ENCODE peak calls at places on chromosomes 11 and 22, in eight cellular contexts. V is lower leg skin, U is tibial nerve, F is HCT116, C is A549, Y is breast epithelium, N is esophagus squamous epithelium, J is adrenal gland. A is an unnamed sample.

GRCh38 chr22:49418341-49418894 is 409.3 kb downstream of the BRD1 start:
- DNase-seq in V (peak), U (no peak), F (no peak), C (no peak), Y (no peak), N (no peak), J (no peak), A (no peak)

GRCh38 chr11:56048480-56048879 is 21.0 kb downstream of the OR5AS1 start:
- DNase-seq in V (no peak), U (no peak), F (no peak), C (no peak), Y (no peak), N (no peak), J (no peak), A (no peak)

GRCh38 chr11:2530855-2531200 is 86.0 kb downstream of the KCNQ1 start:
- DNase-seq in V (no peak), U (no peak), F (no peak), C (no peak), Y (no peak), N (no peak), J (peak), A (no peak)

GRCh38 chr22:45597460-45598192 is 74.0 kb upstream of the ATXN10 start:
- DNase-seq in V (no peak), U (no peak), F (no peak), C (no peak), Y (no peak), N (no peak), J (no peak), A (no peak)

GRCh38 chr11:118889796-118890195 is 6.1 kb downstream of the CXCR5 start:
- DNase-seq in V (no peak), U (no peak), F (no peak), C (no peak), Y (peak), N (no peak), J (peak), A (no peak)

GRCh38 chr22:46008291-46008690 is 31.3 kb upstream of the WNT7B start:
- DNase-seq in V (no peak), U (no peak), F (no peak), C (no peak), Y (no peak), N (no peak), J (no peak), A (no peak)

GRCh38 chr11:65429724-65430405 is 7.3 kb downstream of the NEAT1 start:
- DNase-seq in V (peak), U (peak), F (no peak), C (no peak), Y (peak), N (no peak), J (peak), A (no peak)

GRCh38 chr11:72807021-72807693 is 7.1 kb upstream of the ATG16L2 start:
- DNase-seq in V (no peak), U (no peak), F (no peak), C (no peak), Y (no peak), N (no peak), J (no peak), A (no peak)

GRCh38 chr11:4455439-4455838 is 6.3 kb downstream of the OR52K2 start:
- DNase-seq in V (no peak), U (peak), F (no peak), C (no peak), Y (no peak), N (no peak), J (peak), A (no peak)

GRCh38 chr11:78907636-78908035 is 333.0 kb upstream of the NARS2 start:
- DNase-seq in V (no peak), U (no peak), F (no peak), C (no peak), Y (no peak), N (no peak), J (no peak), A (no peak)

GRCh38 chr22:33658775-33659174 is 261.5 kb downstream of the LARGE1 start:
- DNase-seq in V (peak), U (peak), F (no peak), C (no peak), Y (peak), N (no peak), J (peak), A (no peak)

GRCh38 chr11:64971421-64972233 is at the start of gene MAJIN:
- DNase-seq in V (peak), U (peak), F (no peak), C (peak), Y (peak), N (no peak), J (peak), A (no peak)

GRCh38 chr11:96394773-96395172 is 5.0 kb downstream of the JRKL start:
- DNase-seq in V (no peak), U (no peak), F (no peak), C (no peak), Y (no peak), N (no peak), J (no peak), A (no peak)

GRCh38 chr11:61266602-61267001 is 25.6 kb downstream of the PGA5 start:
- DNase-seq in V (no peak), U (no peak), F (no peak), C (no peak), Y (no peak), N (no peak), J (no peak), A (peak)

GRCh38 chr11:128563942-128564641 is 23.3 kb downstream of the ETS1 start:
- DNase-seq in V (no peak), U (no peak), F (no peak), C (no peak), Y (no peak), N (no peak), J (no peak), A (no peak)

GRCh38 chr11:75873417-75874148 is 58.6 kb downstream of the UVRAG start:
- DNase-seq in V (no peak), U (no peak), F (no peak), C (no peak), Y (no peak), N (no peak), J (no peak), A (no peak)

GRCh38 chr11:6655020-6655789 is 404 bp downstream of the DCHS1 start:
- DNase-seq in V (no peak), U (no peak), F (no peak), C (no peak), Y (no peak), N (no peak), J (no peak), A (no peak)

GRCh38 chr11:69442807-69443137 is 38.7 kb upstream of the LINC01488 start:
- DNase-seq in V (no peak), U (no peak), F (no peak), C (no peak), Y (no peak), N (no peak), J (peak), A (no peak)

GRCh38 chr11:12433571-12434061 is 56.2 kb downstream of the PARVA start:
- DNase-seq in V (peak), U (no peak), F (no peak), C (no peak), Y (no peak), N (no peak), J (no peak), A (no peak)

GRCh38 chr11:66607126-66607834 is 9.2 kb upstream of the RBM14 start:
- DNase-seq in V (peak), U (peak), F (no peak), C (no peak), Y (peak), N (no peak), J (peak), A (peak)

GRCh38 chr11:103805688-103806009 is 230.8 kb upstream of the DDI1 start:
- DNase-seq in V (no peak), U (no peak), F (no peak), C (no peak), Y (no peak), N (no peak), J (no peak), A (no peak)

GRCh38 chr11:34656062-34656720 is 35.3 kb downstream of the EHF start:
- DNase-seq in V (no peak), U (no peak), F (no peak), C (no peak), Y (no peak), N (no peak), J (no peak), A (no peak)

GRCh38 chr11:15113381-15113780 is 1.3 kb upstream of the INSC start:
- DNase-seq in V (no peak), U (no peak), F (no peak), C (no peak), Y (no peak), N (no peak), J (no peak), A (no peak)

GRCh38 chr11:119493712-119494111 is 70.7 kb upstream of the THY1 start:
- DNase-seq in V (no peak), U (no peak), F (no peak), C (no peak), Y (no peak), N (no peak), J (no peak), A (no peak)

GRCh38 chr11:70647188-70648166 is 249.1 kb downstream of the CTTN start:
- DNase-seq in V (no peak), U (no peak), F (no peak), C (no peak), Y (no peak), N (no peak), J (no peak), A (no peak)

GRCh38 chr22:22771696-22772377 is 115.8 kb upstream of the IGLL5 start:
- DNase-seq in V (peak), U (no peak), F (no peak), C (no peak), Y (no peak), N (no peak), J (no peak), A (no peak)

GRCh38 chr11:587978-588380 is 11.7 kb downstream of the PHRF1 start:
- DNase-seq in V (no peak), U (no peak), F (no peak), C (peak), Y (no peak), N (no peak), J (peak), A (peak)

GRCh38 chr11:102793677-102794290 is 4.2 kb downstream of the MMP1 start:
- DNase-seq in V (no peak), U (no peak), F (no peak), C (no peak), Y (no peak), N (no peak), J (no peak), A (no peak)

GRCh38 chr11:10568486-10568941 is at the start of gene LYVE1:
- DNase-seq in V (no peak), U (peak), F (no peak), C (no peak), Y (no peak), N (no peak), J (peak), A (no peak)

GRCh38 chr11:44557464-44557863 is 8.0 kb upstream of the CD82 start:
- DNase-seq in V (no peak), U (no peak), F (no peak), C (no peak), Y (no peak), N (no peak), J (no peak), A (no peak)
- TF ChIP-seq POLR2A in V (no peak), U (no peak), F (no peak), C (no peak), Y (no peak), N (no peak), J (no peak), A (no peak)

GRCh38 chr11:57311109-57311936 is 13.4 kb downstream of the TNKS1BP1 start:
- DNase-seq in V (peak), U (peak), F (peak), C (peak), Y (peak), N (peak), J (peak), A (peak)
- TF ChIP-seq POLR2A in V (peak), U (peak), F (no peak), C (peak), Y (no peak), N (peak), J (peak), A (peak)

DNA sequence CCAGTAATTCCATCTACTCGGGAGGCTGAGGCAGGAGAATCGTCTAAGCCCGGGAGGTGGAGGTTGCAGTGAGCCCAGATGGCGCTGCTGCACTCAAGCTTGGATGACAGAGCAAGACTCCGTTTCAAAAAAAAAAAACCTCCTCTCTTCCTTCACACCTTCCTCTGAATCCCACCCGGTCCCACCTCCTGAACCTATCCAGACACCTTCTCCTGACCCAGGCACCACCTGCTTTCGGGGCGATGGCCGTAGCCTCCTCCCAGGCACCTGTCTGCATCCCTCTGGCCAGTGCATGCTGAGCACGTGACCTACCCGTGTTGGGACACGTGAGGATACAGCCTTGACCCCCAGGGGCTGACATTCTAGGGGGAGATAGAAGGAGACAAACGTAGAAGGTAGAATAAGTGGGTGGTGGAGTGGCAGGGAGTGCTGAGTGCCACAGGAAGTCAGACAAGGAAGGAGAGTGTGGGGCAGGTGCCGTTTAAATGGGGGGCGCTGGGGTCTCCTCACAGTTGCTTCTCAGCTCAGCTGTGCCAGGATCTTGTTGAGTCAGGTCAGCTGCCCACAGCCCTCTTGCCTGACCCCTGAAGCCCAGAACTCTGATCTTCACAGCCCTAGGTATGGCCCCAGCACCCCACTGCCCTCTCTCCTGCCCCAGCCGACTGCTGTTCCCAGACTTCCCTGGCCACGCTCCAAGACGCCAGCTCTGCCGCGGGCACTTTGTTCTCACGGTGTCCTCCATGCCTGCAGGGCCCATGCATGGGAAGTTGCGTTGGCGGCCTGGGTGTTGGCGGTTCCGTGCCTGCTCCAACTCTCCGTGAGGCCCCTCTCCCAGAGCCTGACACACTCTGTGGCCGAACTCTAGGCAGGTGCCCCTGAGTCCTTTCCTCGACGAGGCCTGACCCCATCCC is 1.2 kb upstream of the MIOX start:
- DNase-seq in V (peak), U (no peak), F (no peak), C (no peak), Y (no peak), N (no peak), J (peak), A (no peak)
- TF ChIP-seq POLR2A in V (no peak), U (no peak), F (no peak), C (no peak), Y (no peak), N (no peak), J (no peak), A (no peak)

DNA sequence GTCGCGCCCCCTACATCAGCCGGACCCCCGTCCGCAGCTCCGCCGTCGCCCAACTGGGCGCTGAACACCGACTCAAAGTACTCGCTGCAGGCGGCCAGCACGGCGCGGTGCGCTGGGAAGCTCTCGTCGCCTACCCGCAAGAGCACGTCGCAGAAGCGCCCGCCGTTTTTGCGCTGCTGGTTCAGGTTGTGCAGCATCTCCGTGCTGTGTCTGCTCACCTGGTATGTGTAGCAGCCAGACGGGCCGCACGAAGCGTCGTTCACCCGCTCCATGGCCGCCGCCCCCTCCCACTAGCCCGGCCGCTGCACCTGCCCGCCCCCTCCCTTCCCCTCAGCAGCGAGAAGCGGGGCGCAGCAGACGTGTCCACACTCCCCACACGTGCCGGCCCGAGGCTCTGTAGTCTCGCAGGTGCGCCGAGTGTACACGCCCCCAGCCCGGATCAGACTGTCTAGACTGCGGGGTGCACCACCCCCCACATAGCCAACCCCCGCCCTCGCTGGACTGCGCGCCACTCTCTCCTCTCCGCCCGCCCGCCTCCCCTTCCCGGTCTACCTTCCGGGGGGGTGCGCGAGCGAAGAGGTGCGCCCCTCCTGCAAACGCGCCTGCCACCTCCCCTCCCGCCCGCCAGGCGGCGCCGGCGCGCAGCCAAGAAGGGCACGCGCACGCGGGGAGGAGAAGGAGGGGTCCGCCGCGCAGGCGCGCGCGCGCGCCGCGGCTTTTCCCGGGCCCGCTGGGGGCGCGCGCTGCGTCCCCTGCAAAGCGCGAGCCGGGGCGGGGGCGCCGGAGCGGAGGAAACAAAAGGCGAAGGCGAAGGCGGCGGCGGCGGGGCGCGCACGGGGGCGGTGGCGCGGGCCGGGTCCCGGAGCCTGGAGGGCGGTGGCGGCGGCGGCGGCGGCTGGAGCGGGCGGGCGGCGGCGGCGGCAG is 553 bp downstream of the PATZ1 start:
- DNase-seq in V (peak), U (peak), F (peak), C (peak), Y (peak), N (peak), J (peak), A (peak)
- TF ChIP-seq POLR2A in V (no peak), U (peak), F (no peak), C (no peak), Y (no peak), N (no peak), J (peak), A (no peak)

GRCh38 chr11:45666648-45667642 is 1.5 kb upstream of the CHST1 start:
- DNase-seq in V (no peak), U (no peak), F (no peak), C (no peak), Y (no peak), N (no peak), J (no peak), A (no peak)

GRCh38 chr11:45663486-45664375 is 1.7 kb downstream of the CHST1 start:
- DNase-seq in V (no peak), U (no peak), F (no peak), C (no peak), Y (no peak), N (no peak), J (no peak), A (peak)

GRCh38 chr11:45664376-45665205 is 831 bp downstream of the CHST1 start:
- DNase-seq in V (no peak), U (no peak), F (no peak), C (no peak), Y (no peak), N (no peak), J (no peak), A (no peak)

GRCh38 chr11:45665933-45666647 is 668 bp upstream of the CHST1 start:
- DNase-seq in V (no peak), U (peak), F (no peak), C (no peak), Y (no peak), N (no peak), J (no peak), A (peak)

GRCh38 chr11:45665206-45665932 is at the start of gene CHST1:
- DNase-seq in V (no peak), U (no peak), F (no peak), C (no peak), Y (no peak), N (no peak), J (peak), A (peak)
- TF ChIP-seq POLR2A in V (no peak), U (no peak), F (no peak), C (no peak), Y (no peak), N (no peak), J (no peak), A (no peak)

GRCh38 chr22:37563153-37564081 is 3.1 kb downstream of the CDC42EP1 start:
- DNase-seq in V (peak), U (peak), F (peak), C (peak), Y (peak), N (no peak), J (peak), A (peak)
- TF ChIP-seq POLR2A in V (no peak), U (no peak), F (no peak), C (no peak), Y (no peak), N (no peak), J (peak), A (no peak)

DNA sequence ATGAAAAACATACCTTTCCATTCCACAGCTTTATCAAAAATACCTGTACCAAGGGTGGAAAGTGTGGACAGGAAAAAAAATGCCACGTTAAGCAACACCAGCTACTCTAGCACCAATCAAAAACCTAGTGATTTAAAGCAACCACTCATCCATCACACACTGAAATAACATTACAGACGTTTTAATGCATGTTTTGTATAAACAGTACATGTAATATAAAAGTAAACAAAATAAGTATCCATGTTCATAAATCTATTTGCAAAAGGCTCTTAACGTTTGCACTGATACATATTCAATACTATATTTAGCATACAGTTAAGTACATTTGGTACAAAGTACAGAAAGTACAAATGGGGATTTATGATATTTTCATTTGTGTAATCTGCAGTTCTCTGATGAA is 38.7 kb downstream of the CHKA start:
- DNase-seq in V (no peak), U (no peak), F (no peak), C (no peak), Y (no peak), N (no peak), J (no peak), A (no peak)
- TF ChIP-seq POLR2A in V (no peak), U (no peak), F (no peak), C (no peak), Y (no peak), N (no peak), J (no peak), A (no peak)

DNA sequence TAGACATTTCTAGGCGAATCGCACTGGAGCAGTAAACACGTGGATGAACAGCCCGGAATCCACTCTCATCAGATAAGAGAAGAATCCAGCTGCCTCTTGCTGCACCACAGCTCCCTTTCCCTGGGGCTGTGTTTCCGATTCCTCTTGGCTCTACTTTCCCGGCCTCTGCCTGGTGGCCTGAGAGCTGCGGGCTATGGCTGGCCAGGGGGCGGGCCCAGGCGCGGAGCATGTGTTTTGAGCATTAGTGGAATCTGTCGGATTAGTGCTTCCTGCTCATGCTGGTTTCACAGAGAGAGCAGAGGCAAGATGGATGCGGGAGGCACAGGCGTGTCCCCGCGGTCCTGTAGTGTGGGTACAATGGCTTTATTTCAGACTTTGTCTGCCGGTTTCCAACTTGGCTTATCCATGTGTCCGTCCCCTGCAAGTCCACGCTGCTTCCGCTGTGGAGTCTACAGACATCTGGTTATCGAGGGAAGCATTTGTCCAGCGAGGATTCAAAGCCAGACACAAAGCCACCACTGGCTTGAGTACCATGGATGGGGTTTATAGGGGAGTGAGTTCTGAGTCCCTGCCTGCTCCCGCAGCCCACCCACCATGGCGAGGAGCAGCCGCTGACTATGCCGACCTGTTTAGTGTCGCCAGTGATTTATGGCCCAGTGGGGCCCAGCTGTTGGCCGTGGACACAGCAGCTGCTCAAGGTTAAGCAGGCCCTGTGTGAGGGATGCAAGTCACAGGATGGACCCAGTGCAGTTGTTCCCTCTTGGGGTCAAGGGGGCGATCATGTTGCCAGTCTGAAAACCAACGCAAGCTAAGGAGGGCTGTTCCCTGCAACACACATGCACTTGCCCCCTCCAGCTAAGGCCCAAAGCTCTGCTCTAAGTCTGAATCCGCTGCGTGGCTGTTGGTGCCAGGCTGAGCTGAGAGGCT is 43.3 kb upstream of the EP300 start:
- DNase-seq in V (peak), U (peak), F (no peak), C (no peak), Y (peak), N (no peak), J (peak), A (no peak)
- TF ChIP-seq POLR2A in V (no peak), U (no peak), F (no peak), C (no peak), Y (no peak), N (no peak), J (no peak), A (no peak)

A was measured in H54.